ENCODE peak calls at places on chromosomes 4 and X, in eight cellular contexts. Z is stimulated activated CD8-positive, alpha-beta memory T cell treated with anti-CD3 and anti-CD28 coated beads, Interleukin-15, amount 100 ng/mL, for 1 hour; G is sciatic nerve; U is EH; A is mesothelial cell of epicardium; H is hippocampal formation; D is central memory CD4-positive, alpha-beta T cell; L is GM10248. S is an unnamed sample.

GRCh38 chr4:113114884-113115283 is 65.4 kb downstream of the ANK2 start:
- DNase-seq in Z (no peak), G (no peak), U (no peak), A (no peak), H (no peak), D (no peak), L (no peak), S (no peak)

GRCh38 chr4:3338321-3338838 is 45.6 kb downstream of the RGS12 start:
- DNase-seq in Z (no peak), G (no peak), U (no peak), A (no peak), H (no peak), D (no peak), L (no peak), S (no peak)

GRCh38 chr4:794911-795725 is 30.8 kb downstream of the CPLX1 start:
- DNase-seq in Z (no peak), G (no peak), U (no peak), A (no peak), H (no peak), D (no peak), L (no peak), S (no peak)

GRCh38 chrX:119062750-119063374 is 9.9 kb upstream of the CT47C1 start:
- DNase-seq in Z (no peak), G (no peak), U (no peak), A (no peak), H (no peak), D (no peak), L (no peak), S (no peak)

GRCh38 chr4:105232374-105232773 is 85.7 kb downstream of the TET2 start:
- DNase-seq in Z (no peak), G (no peak), U (no peak), A (no peak), H (no peak), D (no peak), L (no peak), S (no peak)

GRCh38 chr4:108982786-108983185 is 219.9 kb upstream of the ETNPPL start:
- DNase-seq in Z (no peak), G (no peak), U (peak), A (no peak), H (no peak), D (no peak), L (no peak), S (no peak)

GRCh38 chrX:139826065-139827044 is 106.5 kb downstream of the ATP11C start:
- DNase-seq in Z (no peak), G (no peak), U (peak), A (no peak), H (no peak), D (no peak), L (no peak), S (no peak)

GRCh38 chrX:81174286-81174685 is 27.4 kb downstream of the HMGN5 start:
- DNase-seq in Z (no peak), G (no peak), U (peak), A (no peak), H (no peak), D (no peak), L (no peak), S (no peak)

GRCh38 chr4:163697121-163697520 is 202.6 kb downstream of the TMA16 start:
- DNase-seq in Z (no peak), G (no peak), U (peak), A (no peak), H (no peak), D (no peak), L (no peak), S (no peak)

GRCh38 chr4:107616838-107617389 is 103.1 kb downstream of the PAPSS1 start:
- DNase-seq in Z (no peak), G (no peak), U (no peak), A (no peak), H (no peak), D (no peak), L (no peak), S (no peak)

GRCh38 chrX:26788402-26788998 is 572.5 kb downstream of the MAGEB5 start:
- DNase-seq in Z (no peak), G (no peak), U (no peak), A (no peak), H (no peak), D (no peak), L (no peak), S (no peak)

GRCh38 chr4:149279790-149280189 is 535.9 kb downstream of the IQCM start:
- DNase-seq in Z (no peak), G (no peak), U (no peak), A (no peak), H (no peak), D (no peak), L (no peak), S (no peak)

GRCh38 chr4:74189331-74190043 is 31.6 kb downstream of the MTHFD2L start:
- DNase-seq in Z (no peak), G (no peak), U (peak), A (no peak), H (no peak), D (peak), L (peak), S (no peak)

S was measured in D721Med.